ENCODE peak calls at places on chromosomes 4 and X, in nine cellular contexts. I is astrocyte of the spinal cord, S is amniotic epithelial cell, B is AG09309, U is PC-3, O is left ventricle myocardium inferior, D is germinal center, G is MM.1S, N is HCEC 1CT. F is an unnamed sample.
A peak's percentile ranks its signal among the peaks of the same experiment; 100 is the strongest.

GRCh38 chrX:154649864-154650510 is 3.4 kb downstream of the CTAG2 start:
- DNase-seq in I (no peak), S (no peak), B (no peak), U (no peak), O (no peak), D (no peak), G (no peak), N (no peak), F (no peak)

GRCh38 chrX:126165721-126166401 is at the start of gene DCAF12L2:
- DNase-seq in I (no peak), S (no peak), B (no peak), U (no peak), O (peak; percentile 13), D (no peak), G (no peak), N (no peak), F (no peak)

GRCh38 chr4:37670249-37670648 is 15.9 kb downstream of the RELL1 start:
- DNase-seq in I (no peak), S (no peak), B (no peak), U (peak; percentile 31), O (no peak), D (no peak), G (no peak), N (no peak), F (no peak)

GRCh38 chr4:109559625-109559982 is 442 bp upstream of the MCUB start:
- DNase-seq in I (no peak), S (peak; percentile 46), B (no peak), U (no peak), O (peak; percentile 26), D (peak; percentile 41), G (no peak), N (peak; percentile 29), F (peak; percentile 66)

GRCh38 chrX:31222946-31223345 is 151.1 kb upstream of the FTHL17 start:
- DNase-seq in I (no peak), S (no peak), B (no peak), U (no peak), O (no peak), D (no peak), G (no peak), N (no peak), F (no peak)

GRCh38 chrX:17655232-17656034 is 81.9 kb upstream of the SCML1 start:
- DNase-seq in I (peak; percentile 22), S (no peak), B (no peak), U (no peak), O (no peak), D (no peak), G (no peak), N (no peak), F (no peak)

GRCh38 chrX:76228499-76228898 is 55.6 kb downstream of the PBDC1 start:
- DNase-seq in I (no peak), S (no peak), B (no peak), U (no peak), O (no peak), D (no peak), G (no peak), N (no peak), F (no peak)

GRCh38 chr4:6447561-6448290 is 24.7 kb downstream of the PPP2R2C start:
- DNase-seq in I (no peak), S (no peak), B (no peak), U (no peak), O (no peak), D (no peak), G (no peak), N (no peak), F (no peak)

GRCh38 chrX:18709833-18710232 is 2.4 kb downstream of the PPEF1 start:
- DNase-seq in I (no peak), S (no peak), B (no peak), U (no peak), O (no peak), D (no peak), G (no peak), N (no peak), F (no peak)

GRCh38 chrX:42530027-42530426 is 247.9 kb downstream of the PPP1R2C start:
- DNase-seq in I (peak; percentile 70), S (peak; percentile 12), B (peak; percentile 68), U (peak; percentile 25), O (no peak), D (no peak), G (no peak), N (no peak), F (peak; percentile 36)

GRCh38 chr4:77758804-77759203 is 60.4 kb downstream of the CNOT6L start:
- DNase-seq in I (no peak), S (no peak), B (no peak), U (no peak), O (no peak), D (no peak), G (no peak), N (no peak), F (no peak)